ENCODE peak calls at places on chromosome 7, in eight cellular contexts. One of them, this sample, is unnamed.
A peak's percentile ranks its signal among the peaks of the same experiment; 100 is the strongest.

GRCh38 chr7:40541336-40541735 is 406.5 kb downstream of the SUGCT start:
- DNase-seq in fibroblast of pulmonary artery: peak; percentile 75
- DNase-seq in psoas muscle: no peak
- DNase-seq in fibroblast of lung: peak; percentile 59
- DNase-seq in ovary: no peak
- DNase-seq in endothelial cell of umbilical vein: no peak
- DNase-seq in IMR-90: peak; percentile 33
- DNase-seq in pancreas: no peak
- DNase-seq in this sample: no peak

GRCh38 chr7:99693427-99694200 is 13.8 kb upstream of the CYP3A5 start:
- DNase-seq in ovary: no peak
- DNase-seq in fibroblast of pulmonary artery: no peak
- DNase-seq in fibroblast of lung: no peak
- DNase-seq in endothelial cell of umbilical vein: no peak
- DNase-seq in IMR-90: no peak
- DNase-seq in pancreas: peak; percentile 66
- DNase-seq in psoas muscle: no peak
- DNase-seq in this sample: peak; percentile 25

GRCh38 chr7:14821757-14822480 is 80.6 kb downstream of the DGKB start:
- DNase-seq in ovary: no peak
- DNase-seq in fibroblast of lung: peak; percentile 51
- DNase-seq in fibroblast of pulmonary artery: peak; percentile 25
- DNase-seq in psoas muscle: no peak
- DNase-seq in IMR-90: peak; percentile 47
- DNase-seq in pancreas: no peak
- DNase-seq in endothelial cell of umbilical vein: no peak
- DNase-seq in this sample: no peak

GRCh38 chr7:99040104-99040958 is 103.6 kb downstream of the SMURF1 start:
- DNase-seq in psoas muscle: peak; percentile 77
- DNase-seq in fibroblast of lung: peak; percentile 75
- DNase-seq in ovary: peak; percentile 88
- DNase-seq in IMR-90: peak; percentile 86
- DNase-seq in fibroblast of pulmonary artery: peak; percentile 91
- DNase-seq in endothelial cell of umbilical vein: peak; percentile 89
- DNase-seq in pancreas: peak; percentile 76
- DNase-seq in this sample: peak; percentile 79

GRCh38 chr7:70833726-70834125 is 298.2 kb upstream of the GALNT17 start:
- DNase-seq in IMR-90: peak; percentile 69
- DNase-seq in pancreas: no peak
- DNase-seq in fibroblast of lung: peak; percentile 95
- DNase-seq in endothelial cell of umbilical vein: no peak
- DNase-seq in fibroblast of pulmonary artery: peak; percentile 68
- DNase-seq in psoas muscle: no peak
- DNase-seq in ovary: no peak
- DNase-seq in this sample: no peak

GRCh38 chr7:127245582-127245981 is 7.2 kb downstream of the GRM8 start:
- DNase-seq in endothelial cell of umbilical vein: no peak
- DNase-seq in IMR-90: no peak
- DNase-seq in fibroblast of lung: no peak
- DNase-seq in psoas muscle: no peak
- DNase-seq in pancreas: no peak
- DNase-seq in fibroblast of pulmonary artery: no peak
- DNase-seq in ovary: no peak
- DNase-seq in this sample: no peak

GRCh38 chr7:434891-435486 is 84.7 kb downstream of the PDGFA start:
- DNase-seq in ovary: no peak
- DNase-seq in pancreas: no peak
- DNase-seq in endothelial cell of umbilical vein: peak; percentile 18
- DNase-seq in IMR-90: no peak
- DNase-seq in psoas muscle: no peak
- DNase-seq in fibroblast of lung: no peak
- DNase-seq in fibroblast of pulmonary artery: no peak
- DNase-seq in this sample: no peak

GRCh38 chr7:137169282-137169698 is 174.2 kb downstream of the PTN start:
- DNase-seq in pancreas: no peak
- DNase-seq in endothelial cell of umbilical vein: peak; percentile 53
- DNase-seq in fibroblast of pulmonary artery: peak; percentile 88
- DNase-seq in psoas muscle: peak; percentile 13
- DNase-seq in fibroblast of lung: peak; percentile 78
- DNase-seq in ovary: peak; percentile 15
- DNase-seq in IMR-90: peak; percentile 85
- DNase-seq in this sample: peak; percentile 60

GRCh38 chr7:106317971-106318370 is 33.2 kb upstream of the NAMPT start:
- DNase-seq in fibroblast of pulmonary artery: peak; percentile 38
- DNase-seq in fibroblast of lung: peak; percentile 68
- DNase-seq in IMR-90: peak; percentile 36
- DNase-seq in psoas muscle: no peak
- DNase-seq in pancreas: no peak
- DNase-seq in endothelial cell of umbilical vein: no peak
- DNase-seq in ovary: no peak
- DNase-seq in this sample: no peak

GRCh38 chr7:140229591-140230516 is 53.1 kb upstream of the KDM7A start:
- DNase-seq in IMR-90: no peak
- DNase-seq in fibroblast of pulmonary artery: no peak
- DNase-seq in ovary: no peak
- DNase-seq in pancreas: no peak
- DNase-seq in fibroblast of lung: no peak
- DNase-seq in endothelial cell of umbilical vein: no peak
- DNase-seq in psoas muscle: no peak
- DNase-seq in this sample: peak; percentile 48

GRCh38 chr7:50304158-50304910 is at the start of gene IKZF1:
- DNase-seq in endothelial cell of umbilical vein: no peak
- DNase-seq in psoas muscle: peak; percentile 61
- DNase-seq in fibroblast of lung: no peak
- DNase-seq in pancreas: peak; percentile 17
- DNase-seq in ovary: no peak
- DNase-seq in IMR-90: no peak
- DNase-seq in fibroblast of pulmonary artery: peak; percentile 19
- DNase-seq in this sample: peak; percentile 59

GRCh38 chr7:79386688-79387422 is 66.6 kb downstream of the MAGI2 start:
- DNase-seq in psoas muscle: no peak
- DNase-seq in fibroblast of pulmonary artery: peak; percentile 76
- DNase-seq in fibroblast of lung: peak; percentile 26
- DNase-seq in endothelial cell of umbilical vein: peak; percentile 79
- DNase-seq in IMR-90: peak; percentile 82
- DNase-seq in pancreas: no peak
- DNase-seq in ovary: no peak
- DNase-seq in this sample: no peak

GRCh38 chr7:44348300-44348699 is 22.9 kb upstream of the CAMK2B start:
- DNase-seq in ovary: no peak
- DNase-seq in pancreas: no peak
- DNase-seq in fibroblast of lung: no peak
- DNase-seq in endothelial cell of umbilical vein: peak; percentile 67
- DNase-seq in IMR-90: peak; percentile 39
- DNase-seq in psoas muscle: no peak
- DNase-seq in fibroblast of pulmonary artery: peak; percentile 62
- DNase-seq in this sample: no peak

GRCh38 chr7:2164156-2164555 is 68.6 kb downstream of the MAD1L1 start:
- DNase-seq in IMR-90: peak; percentile 10
- DNase-seq in fibroblast of pulmonary artery: no peak
- DNase-seq in fibroblast of lung: no peak
- DNase-seq in psoas muscle: no peak
- DNase-seq in endothelial cell of umbilical vein: no peak
- DNase-seq in pancreas: no peak
- DNase-seq in ovary: no peak
- DNase-seq in this sample: no peak

GRCh38 chr7:48384180-48384752 is 213.0 kb downstream of the ABCA13 start:
- DNase-seq in endothelial cell of umbilical vein: no peak
- DNase-seq in pancreas: no peak
- DNase-seq in IMR-90: no peak
- DNase-seq in psoas muscle: no peak
- DNase-seq in ovary: no peak
- DNase-seq in fibroblast of pulmonary artery: no peak
- DNase-seq in fibroblast of lung: no peak
- DNase-seq in this sample: no peak
- TF ChIP-seq CTCF in endothelial cell of umbilical vein: no peak
- TF ChIP-seq CTCF in pancreas: no peak
- TF ChIP-seq CTCF in IMR-90: no peak
- TF ChIP-seq CTCF in psoas muscle: no peak
- TF ChIP-seq CTCF in ovary: no peak
- TF ChIP-seq CTCF in fibroblast of pulmonary artery: no peak
- TF ChIP-seq CTCF in fibroblast of lung: no peak
- TF ChIP-seq CTCF in this sample: no peak

GRCh38 chr7:33923440-33924229 is 18.3 kb downstream of the BMPER start:
- DNase-seq in endothelial cell of umbilical vein: no peak
- DNase-seq in ovary: no peak
- DNase-seq in pancreas: no peak
- DNase-seq in fibroblast of pulmonary artery: no peak
- DNase-seq in IMR-90: no peak
- DNase-seq in psoas muscle: no peak
- DNase-seq in fibroblast of lung: no peak
- DNase-seq in this sample: no peak
- TF ChIP-seq CTCF in endothelial cell of umbilical vein: no peak
- TF ChIP-seq CTCF in ovary: no peak
- TF ChIP-seq CTCF in pancreas: no peak
- TF ChIP-seq CTCF in fibroblast of pulmonary artery: no peak
- TF ChIP-seq CTCF in IMR-90: peak; percentile 0
- TF ChIP-seq CTCF in psoas muscle: no peak
- TF ChIP-seq CTCF in fibroblast of lung: no peak
- TF ChIP-seq CTCF in this sample: no peak

GRCh38 chr7:102236592-102237287 is 49.9 kb upstream of the SH2B2 start:
- DNase-seq in pancreas: peak; percentile 59
- DNase-seq in endothelial cell of umbilical vein: peak; percentile 57
- DNase-seq in IMR-90: peak; percentile 56
- DNase-seq in psoas muscle: peak; percentile 47
- DNase-seq in ovary: peak; percentile 72
- DNase-seq in fibroblast of lung: peak; percentile 36
- DNase-seq in fibroblast of pulmonary artery: peak; percentile 72
- DNase-seq in this sample: peak; percentile 72
- TF ChIP-seq CTCF in pancreas: peak; percentile 84
- TF ChIP-seq CTCF in endothelial cell of umbilical vein: peak; percentile 79
- TF ChIP-seq CTCF in IMR-90: peak; percentile 85
- TF ChIP-seq CTCF in psoas muscle: peak; percentile 78
- TF ChIP-seq CTCF in ovary: peak; percentile 81
- TF ChIP-seq CTCF in fibroblast of lung: peak; percentile 72
- TF ChIP-seq CTCF in fibroblast of pulmonary artery: peak; percentile 68
- TF ChIP-seq CTCF in this sample: peak; percentile 82

GRCh38 chr7:74121401-74122249 is 38.0 kb downstream of the LIMK1 start:
- DNase-seq in pancreas: peak; percentile 61
- DNase-seq in IMR-90: no peak
- DNase-seq in fibroblast of lung: no peak
- DNase-seq in fibroblast of pulmonary artery: no peak
- DNase-seq in psoas muscle: no peak
- DNase-seq in ovary: no peak
- DNase-seq in endothelial cell of umbilical vein: no peak
- DNase-seq in this sample: peak; percentile 20

GRCh38 chr7:74130518-74130917 is 43.6 kb upstream of the EIF4H start:
- DNase-seq in IMR-90: no peak
- DNase-seq in pancreas: no peak
- DNase-seq in fibroblast of lung: no peak
- DNase-seq in psoas muscle: no peak
- DNase-seq in endothelial cell of umbilical vein: no peak
- DNase-seq in fibroblast of pulmonary artery: no peak
- DNase-seq in ovary: no peak
- DNase-seq in this sample: no peak

GRCh38 chr7:74126220-74126880 is 42.7 kb downstream of the LIMK1 start:
- DNase-seq in fibroblast of pulmonary artery: no peak
- DNase-seq in pancreas: no peak
- DNase-seq in psoas muscle: no peak
- DNase-seq in fibroblast of lung: no peak
- DNase-seq in endothelial cell of umbilical vein: no peak
- DNase-seq in ovary: no peak
- DNase-seq in IMR-90: no peak
- DNase-seq in this sample: no peak
- TF ChIP-seq CTCF in fibroblast of pulmonary artery: no peak
- TF ChIP-seq CTCF in pancreas: no peak
- TF ChIP-seq CTCF in psoas muscle: no peak
- TF ChIP-seq CTCF in fibroblast of lung: no peak
- TF ChIP-seq CTCF in endothelial cell of umbilical vein: no peak
- TF ChIP-seq CTCF in ovary: no peak
- TF ChIP-seq CTCF in IMR-90: no peak
- TF ChIP-seq CTCF in this sample: no peak

GRCh38 chr7:74364061-74364460 is 74.9 kb downstream of the CLIP2 start:
- DNase-seq in fibroblast of pulmonary artery: no peak
- DNase-seq in ovary: no peak
- DNase-seq in IMR-90: no peak
- DNase-seq in pancreas: no peak
- DNase-seq in endothelial cell of umbilical vein: no peak
- DNase-seq in fibroblast of lung: no peak
- DNase-seq in psoas muscle: no peak
- DNase-seq in this sample: no peak
- TF ChIP-seq CTCF in fibroblast of pulmonary artery: peak; percentile 17
- TF ChIP-seq CTCF in ovary: no peak
- TF ChIP-seq CTCF in IMR-90: no peak
- TF ChIP-seq CTCF in pancreas: no peak
- TF ChIP-seq CTCF in endothelial cell of umbilical vein: no peak
- TF ChIP-seq CTCF in fibroblast of lung: no peak
- TF ChIP-seq CTCF in psoas muscle: no peak
- TF ChIP-seq CTCF in this sample: peak; percentile 37

DNA sequence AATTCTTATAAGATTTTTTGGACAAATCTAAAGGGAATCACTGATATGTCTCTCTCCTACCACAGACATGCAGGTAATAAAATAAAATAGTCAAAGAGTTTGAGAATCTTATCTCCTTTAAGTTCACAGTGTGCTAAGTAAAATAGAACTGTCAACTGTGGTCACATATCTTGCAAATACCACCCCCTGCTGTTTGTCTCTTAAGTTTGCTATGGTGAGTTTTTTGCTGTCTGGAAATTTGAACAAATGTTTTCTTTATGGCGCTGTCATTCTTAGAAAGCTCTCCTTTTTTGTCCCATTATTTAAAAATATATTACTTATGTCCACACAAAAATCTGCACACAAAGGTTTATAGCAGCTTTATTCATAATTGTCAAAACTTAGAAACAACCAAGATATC is 19.6 kb downstream of the GIMAP5 start:
- DNase-seq in pancreas: no peak
- DNase-seq in ovary: no peak
- DNase-seq in endothelial cell of umbilical vein: peak; percentile 81
- DNase-seq in psoas muscle: no peak
- DNase-seq in fibroblast of pulmonary artery: peak; percentile 3
- DNase-seq in IMR-90: no peak
- DNase-seq in fibroblast of lung: no peak
- DNase-seq in this sample: no peak
- TF ChIP-seq CTCF in pancreas: no peak
- TF ChIP-seq CTCF in ovary: no peak
- TF ChIP-seq CTCF in endothelial cell of umbilical vein: peak; percentile 38
- TF ChIP-seq CTCF in psoas muscle: peak; percentile 17
- TF ChIP-seq CTCF in fibroblast of pulmonary artery: peak; percentile 9
- TF ChIP-seq CTCF in IMR-90: peak; percentile 14
- TF ChIP-seq CTCF in fibroblast of lung: no peak
- TF ChIP-seq CTCF in this sample: peak; percentile 25

GRCh38 chr7:101411477-101411954 is 48.8 kb downstream of the COL26A1 start:
- DNase-seq in IMR-90: no peak
- DNase-seq in fibroblast of pulmonary artery: no peak
- DNase-seq in fibroblast of lung: no peak
- DNase-seq in psoas muscle: peak; percentile 16
- DNase-seq in endothelial cell of umbilical vein: no peak
- DNase-seq in pancreas: no peak
- DNase-seq in ovary: no peak
- DNase-seq in this sample: no peak
- TF ChIP-seq CTCF in IMR-90: no peak
- TF ChIP-seq CTCF in fibroblast of pulmonary artery: no peak
- TF ChIP-seq CTCF in fibroblast of lung: no peak
- TF ChIP-seq CTCF in psoas muscle: no peak
- TF ChIP-seq CTCF in endothelial cell of umbilical vein: no peak
- TF ChIP-seq CTCF in pancreas: no peak
- TF ChIP-seq CTCF in ovary: no peak
- TF ChIP-seq CTCF in this sample: no peak

This sample was measured in nephron progenitor cell.